ENCODE peak calls at places on chromosomes 2 and 18, in four cellular contexts. One of them, this sample, is unnamed.

GRCh38 chr2:161237397-161238263 is 70.6 kb upstream of the PSMD14 start:
- DNase-seq in iPS-NIHi11: peak
- DNase-seq in heart left ventricle: peak
- DNase-seq in midbrain: peak
- DNase-seq in this sample: peak

GRCh38 chr18:44725300-44726096 is 44.8 kb downstream of the SETBP1 start:
- DNase-seq in iPS-NIHi11: no peak
- DNase-seq in heart left ventricle: peak
- DNase-seq in midbrain: no peak
- DNase-seq in this sample: no peak

GRCh38 chr2:63735931-63736820 is 105.5 kb upstream of the UGP2 start:
- DNase-seq in midbrain: no peak
- DNase-seq in iPS-NIHi11: no peak
- DNase-seq in heart left ventricle: no peak
- DNase-seq in this sample: no peak

GRCh38 chr2:40758778-40759177 is 306.9 kb upstream of the SLC8A1 start:
- DNase-seq in heart left ventricle: no peak
- DNase-seq in midbrain: no peak
- DNase-seq in iPS-NIHi11: no peak
- DNase-seq in this sample: no peak

GRCh38 chr2:218859556-218859993 is at the start of gene WNT6:
- DNase-seq in heart left ventricle: no peak
- DNase-seq in midbrain: no peak
- DNase-seq in iPS-NIHi11: no peak
- DNase-seq in this sample: no peak

GRCh38 chr2:105526000-105526925 is 127.4 kb upstream of the FHL2 start:
- DNase-seq in heart left ventricle: no peak
- DNase-seq in midbrain: no peak
- DNase-seq in iPS-NIHi11: no peak
- DNase-seq in this sample: no peak

GRCh38 chr2:221674446-221674845 is 102.3 kb upstream of the EPHA4 start:
- DNase-seq in midbrain: no peak
- DNase-seq in iPS-NIHi11: no peak
- DNase-seq in heart left ventricle: no peak
- DNase-seq in this sample: no peak

GRCh38 chr18:25235648-25236047 is 116.3 kb downstream of the ZNF521 start:
- DNase-seq in midbrain: no peak
- DNase-seq in iPS-NIHi11: no peak
- DNase-seq in heart left ventricle: no peak
- DNase-seq in this sample: no peak

GRCh38 chr2:28325567-28326468 is 66.8 kb upstream of the FOSL2 start:
- DNase-seq in midbrain: no peak
- DNase-seq in heart left ventricle: no peak
- DNase-seq in iPS-NIHi11: peak
- DNase-seq in this sample: no peak

GRCh38 chr18:12884521-12885323 is 685 bp upstream of the PTPN2 start:
- DNase-seq in midbrain: no peak
- DNase-seq in heart left ventricle: no peak
- DNase-seq in iPS-NIHi11: no peak
- DNase-seq in this sample: no peak

GRCh38 chr2:68284896-68285295 is 32.6 kb upstream of the PPP3R1 start:
- DNase-seq in iPS-NIHi11: no peak
- DNase-seq in midbrain: peak
- DNase-seq in heart left ventricle: no peak
- DNase-seq in this sample: no peak

GRCh38 chr2:238947243-238947760 is 99.4 kb downstream of the TWIST2 start:
- DNase-seq in heart left ventricle: no peak
- DNase-seq in midbrain: no peak
- DNase-seq in iPS-NIHi11: no peak
- DNase-seq in this sample: no peak

GRCh38 chr2:201858781-201859180 is 52.4 kb downstream of the CDK15 start:
- DNase-seq in midbrain: peak
- DNase-seq in heart left ventricle: no peak
- DNase-seq in iPS-NIHi11: peak
- DNase-seq in this sample: no peak

GRCh38 chr18:79199691-79200374 is 130.6 kb downstream of the ATP9B start:
- DNase-seq in heart left ventricle: no peak
- DNase-seq in midbrain: no peak
- DNase-seq in iPS-NIHi11: no peak
- DNase-seq in this sample: no peak

GRCh38 chr18:13051950-13052349 is 60.8 kb downstream of the CEP192 start:
- DNase-seq in midbrain: no peak
- DNase-seq in heart left ventricle: no peak
- DNase-seq in iPS-NIHi11: no peak
- DNase-seq in this sample: no peak

GRCh38 chr2:60652822-60653315 is 99.4 kb upstream of the BCL11A start:
- DNase-seq in iPS-NIHi11: no peak
- DNase-seq in midbrain: no peak
- DNase-seq in heart left ventricle: no peak
- DNase-seq in this sample: no peak

GRCh38 chr2:234448506-234449169 is 48.2 kb downstream of the ARL4C start:
- DNase-seq in iPS-NIHi11: no peak
- DNase-seq in midbrain: no peak
- DNase-seq in heart left ventricle: no peak
- DNase-seq in this sample: no peak

This sample was measured in thyroid gland.